ENCODE peak calls at places on chromosomes 3 and 15, in five cellular contexts. One of them, this sample, is unnamed.

GRCh38 chr3:65936908-65937638 is 101.6 kb downstream of the MAGI1 start:
- DNase-seq in nephron progenitor cell: no peak
- DNase-seq in iris pigment epithelial cell: no peak
- DNase-seq in cerebellum: no peak
- DNase-seq in HT1080: no peak
- DNase-seq in this sample: no peak

GRCh38 chr3:33855884-33856546 is 57.6 kb downstream of the PDCD6IP start:
- DNase-seq in cerebellum: no peak
- DNase-seq in iris pigment epithelial cell: peak; percentile 62
- DNase-seq in HT1080: peak; percentile 71
- DNase-seq in nephron progenitor cell: no peak
- DNase-seq in this sample: peak; percentile 3

GRCh38 chr3:57627976-57628375 is 30.8 kb upstream of the ARF4 start:
- DNase-seq in cerebellum: peak; percentile 56
- DNase-seq in iris pigment epithelial cell: no peak
- DNase-seq in HT1080: no peak
- DNase-seq in nephron progenitor cell: no peak
- DNase-seq in this sample: peak; percentile 13

GRCh38 chr3:32791833-32792232 is 26.0 kb upstream of the TRIM71 start:
- DNase-seq in HT1080: no peak
- DNase-seq in iris pigment epithelial cell: no peak
- DNase-seq in cerebellum: no peak
- DNase-seq in nephron progenitor cell: no peak
- DNase-seq in this sample: peak; percentile 49

GRCh38 chr3:36493051-36493450 is 112.7 kb downstream of the STAC start:
- DNase-seq in cerebellum: no peak
- DNase-seq in HT1080: no peak
- DNase-seq in iris pigment epithelial cell: no peak
- DNase-seq in nephron progenitor cell: no peak
- DNase-seq in this sample: no peak

GRCh38 chr15:58462547-58462946 is 30.8 kb downstream of the LIPC start:
- DNase-seq in HT1080: no peak
- DNase-seq in nephron progenitor cell: no peak
- DNase-seq in iris pigment epithelial cell: no peak
- DNase-seq in cerebellum: no peak
- DNase-seq in this sample: no peak

GRCh38 chr3:9793161-9793781 is 389 bp downstream of the ARPC4 start:
- DNase-seq in iris pigment epithelial cell: peak; percentile 68
- DNase-seq in nephron progenitor cell: no peak
- DNase-seq in cerebellum: peak; percentile 22
- DNase-seq in HT1080: peak; percentile 20
- DNase-seq in this sample: peak; percentile 43

GRCh38 chr3:172357850-172358754 is 90.2 kb downstream of the GHSR start:
- DNase-seq in HT1080: peak; percentile 34
- DNase-seq in cerebellum: no peak
- DNase-seq in nephron progenitor cell: no peak
- DNase-seq in iris pigment epithelial cell: peak; percentile 63
- DNase-seq in this sample: no peak

GRCh38 chr15:97013491-97013890 is 683.0 kb downstream of the NR2F2 start:
- DNase-seq in iris pigment epithelial cell: no peak
- DNase-seq in HT1080: no peak
- DNase-seq in nephron progenitor cell: no peak
- DNase-seq in cerebellum: no peak
- DNase-seq in this sample: no peak

GRCh38 chr15:35465763-35466162 is 80.2 kb downstream of the DPH6 start:
- DNase-seq in HT1080: no peak
- DNase-seq in cerebellum: no peak
- DNase-seq in iris pigment epithelial cell: peak; percentile 55
- DNase-seq in nephron progenitor cell: no peak
- DNase-seq in this sample: no peak

GRCh38 chr15:48537277-48538113 is 108.0 kb downstream of the FBN1 start:
- DNase-seq in nephron progenitor cell: no peak
- DNase-seq in HT1080: no peak
- DNase-seq in iris pigment epithelial cell: no peak
- DNase-seq in cerebellum: no peak
- DNase-seq in this sample: no peak

GRCh38 chr3:51937014-51937413 is 4.7 kb downstream of the RRP9 start:
- DNase-seq in cerebellum: no peak
- DNase-seq in iris pigment epithelial cell: no peak
- DNase-seq in nephron progenitor cell: no peak
- DNase-seq in HT1080: peak; percentile 37
- DNase-seq in this sample: no peak

GRCh38 chr3:177657243-177657642 is 460.0 kb upstream of the TBL1XR1 start:
- DNase-seq in iris pigment epithelial cell: no peak
- DNase-seq in HT1080: no peak
- DNase-seq in cerebellum: no peak
- DNase-seq in nephron progenitor cell: no peak
- DNase-seq in this sample: no peak

GRCh38 chr3:115864912-115865311 is 241.6 kb downstream of the GAP43 start:
- DNase-seq in HT1080: no peak
- DNase-seq in cerebellum: no peak
- DNase-seq in nephron progenitor cell: no peak
- DNase-seq in iris pigment epithelial cell: peak; percentile 9
- DNase-seq in this sample: no peak

GRCh38 chr3:98612587-98612986 is 19.2 kb upstream of the CPOX start:
- DNase-seq in nephron progenitor cell: no peak
- DNase-seq in cerebellum: no peak
- DNase-seq in HT1080: peak; percentile 18
- DNase-seq in iris pigment epithelial cell: no peak
- DNase-seq in this sample: no peak

GRCh38 chr15:69093614-69094013 is 66.8 kb upstream of the GLCE start:
- DNase-seq in cerebellum: no peak
- DNase-seq in nephron progenitor cell: no peak
- DNase-seq in HT1080: no peak
- DNase-seq in iris pigment epithelial cell: no peak
- DNase-seq in this sample: no peak

GRCh38 chr3:164779816-164780215 is 298.5 kb downstream of the SI start:
- DNase-seq in nephron progenitor cell: peak; percentile 2
- DNase-seq in iris pigment epithelial cell: no peak
- DNase-seq in cerebellum: no peak
- DNase-seq in HT1080: no peak
- DNase-seq in this sample: no peak

GRCh38 chr3:196989721-196990262 is 21.2 kb upstream of the PIGZ start:
- DNase-seq in iris pigment epithelial cell: no peak
- DNase-seq in nephron progenitor cell: no peak
- DNase-seq in cerebellum: no peak
- DNase-seq in HT1080: no peak
- DNase-seq in this sample: no peak

GRCh38 chr15:51759557-51760070 is 8.2 kb downstream of the TMOD2 start:
- DNase-seq in iris pigment epithelial cell: peak; percentile 97
- DNase-seq in HT1080: peak; percentile 60
- DNase-seq in cerebellum: peak; percentile 42
- DNase-seq in nephron progenitor cell: no peak
- DNase-seq in this sample: peak; percentile 83

GRCh38 chr3:38084019-38084968 is 45.3 kb downstream of the DLEC1 start:
- DNase-seq in nephron progenitor cell: peak; percentile 27
- DNase-seq in HT1080: no peak
- DNase-seq in cerebellum: no peak
- DNase-seq in iris pigment epithelial cell: peak; percentile 29
- DNase-seq in this sample: peak; percentile 49

GRCh38 chr3:177827517-177828249 is 630.4 kb upstream of the TBL1XR1 start:
- DNase-seq in HT1080: peak; percentile 62
- DNase-seq in iris pigment epithelial cell: peak; percentile 98
- DNase-seq in cerebellum: no peak
- DNase-seq in nephron progenitor cell: no peak
- DNase-seq in this sample: peak; percentile 88

GRCh38 chr15:44010114-44010513 is 183.3 kb downstream of the WDR76 start:
- DNase-seq in nephron progenitor cell: no peak
- DNase-seq in iris pigment epithelial cell: peak; percentile 77
- DNase-seq in HT1080: peak; percentile 72
- DNase-seq in cerebellum: no peak
- DNase-seq in this sample: peak; percentile 71

GRCh38 chr3:63918321-63918720 is 6.1 kb upstream of the SCAANT1 start:
- DNase-seq in iris pigment epithelial cell: peak; percentile 65
- DNase-seq in HT1080: peak; percentile 11
- DNase-seq in nephron progenitor cell: no peak
- DNase-seq in cerebellum: no peak
- DNase-seq in this sample: peak; percentile 11

GRCh38 chr3:155031191-155031590 is 48.9 kb upstream of the MME start:
- DNase-seq in nephron progenitor cell: no peak
- DNase-seq in HT1080: no peak
- DNase-seq in iris pigment epithelial cell: peak; percentile 64
- DNase-seq in cerebellum: no peak
- DNase-seq in this sample: no peak

GRCh38 chr3:129723558-129724324 is 117.3 kb upstream of the PLXND1 start:
- DNase-seq in nephron progenitor cell: no peak
- DNase-seq in cerebellum: no peak
- DNase-seq in HT1080: peak; percentile 16
- DNase-seq in iris pigment epithelial cell: peak; percentile 94
- DNase-seq in this sample: peak; percentile 62

GRCh38 chr3:42122261-42123011 is 31.3 kb downstream of the TRAK1 start:
- DNase-seq in nephron progenitor cell: no peak
- DNase-seq in cerebellum: no peak
- DNase-seq in iris pigment epithelial cell: no peak
- DNase-seq in HT1080: no peak
- DNase-seq in this sample: no peak

GRCh38 chr15:68558318-68559305 is 20.2 kb upstream of the CORO2B start:
- DNase-seq in iris pigment epithelial cell: no peak
- DNase-seq in nephron progenitor cell: no peak
- DNase-seq in HT1080: peak; percentile 13
- DNase-seq in cerebellum: no peak
- DNase-seq in this sample: no peak

GRCh38 chr3:172520332-172520831 is 2.8 kb downstream of the TNFSF10 start:
- DNase-seq in cerebellum: no peak
- DNase-seq in iris pigment epithelial cell: peak; percentile 79
- DNase-seq in HT1080: peak; percentile 72
- DNase-seq in nephron progenitor cell: no peak
- DNase-seq in this sample: peak; percentile 97

This sample was measured in M059J.